ENCODE peak calls at places on chromosomes 3 and 15, in eight cellular contexts. B, F, A, R, O, Q, J and W are unnamed samples.
A peak's percentile ranks its signal among the peaks of the same experiment; 100 is the strongest.

GRCh38 chr3:53813876-53814275 is 32.3 kb downstream of the CHDH start:
- DNase-seq in J (no peak), F (no peak), R (no peak), A (no peak), B (no peak), O (no peak), Q (no peak), W (no peak)

GRCh38 chr15:67746022-67746421 is 79.3 kb upstream of the SKOR1 start:
- DNase-seq in F (no peak), Q (no peak), J (no peak), B (no peak), O (no peak), R (no peak), A (no peak), W (no peak)

GRCh38 chr15:89197503-89197971 is 23.8 kb downstream of the RLBP1 start:
- DNase-seq in Q (no peak), R (no peak), O (no peak), A (no peak), F (no peak), J (peak; percentile 72), B (no peak), W (no peak)

GRCh38 chr3:122681294-122682015 is 816 bp downstream of the PARP14 start:
- DNase-seq in B (no peak), J (no peak), A (no peak), F (peak; percentile 13), O (no peak), R (peak; percentile 5), Q (no peak), W (no peak)

GRCh38 chr15:73897441-73898261 is 24.3 kb downstream of the TBC1D21 start:
- DNase-seq in F (no peak), R (peak; percentile 95), J (no peak), Q (peak; percentile 7), O (peak; percentile 22), B (no peak), A (peak; percentile 50), W (peak; percentile 80)

GRCh38 chr3:71067977-71068376 is 515.6 kb downstream of the FOXP1 start:
- DNase-seq in O (no peak), J (no peak), F (no peak), R (no peak), B (no peak), Q (no peak), A (no peak), W (no peak)

GRCh38 chr3:15646924-15647511 is 45.5 kb downstream of the BTD start:
- DNase-seq in J (no peak), F (peak; percentile 45), O (no peak), R (peak; percentile 100), Q (no peak), A (no peak), B (no peak), W (peak; percentile 50)

GRCh38 chr15:43376017-43376705 is 5.3 kb downstream of the TUBGCP4 start:
- DNase-seq in B (peak; percentile 5), J (no peak), Q (no peak), O (peak; percentile 20), A (no peak), R (peak; percentile 17), F (no peak), W (no peak)

GRCh38 chr15:32935139-32935538 is 217.3 kb downstream of the GREM1 start:
- DNase-seq in O (no peak), Q (no peak), B (no peak), J (no peak), R (no peak), A (no peak), F (no peak), W (no peak)

GRCh38 chr3:72179107-72179464 is 394.1 kb upstream of the PROK2 start:
- DNase-seq in B (no peak), A (no peak), R (no peak), J (no peak), F (no peak), O (no peak), Q (no peak), W (no peak)

GRCh38 chr3:30657914-30658313 is 51.5 kb downstream of the TGFBR2 start:
- DNase-seq in A (no peak), F (no peak), J (no peak), O (peak; percentile 22), Q (no peak), B (no peak), R (peak; percentile 67), W (no peak)

GRCh38 chr3:165339753-165340152 is 143.6 kb upstream of the SLITRK3 start:
- DNase-seq in Q (no peak), R (peak; percentile 7), A (no peak), F (no peak), O (no peak), B (no peak), J (no peak), W (no peak)

GRCh38 chr3:79247367-79248103 is 520.3 kb downstream of the ROBO1 start:
- DNase-seq in J (no peak), Q (no peak), O (no peak), A (no peak), F (no peak), B (no peak), R (peak; percentile 78), W (no peak)

GRCh38 chr15:31079519-31079918 is 22.0 kb downstream of the TRPM1 start:
- DNase-seq in R (peak; percentile 74), A (no peak), Q (no peak), B (no peak), J (no peak), F (no peak), O (no peak), W (no peak)